ENCODE peak calls at places on chromosomes 4 and X, in eight cellular contexts. I is MCF 10A, D is choroid plexus epithelial cell, C is uterus, L is glutamatergic neuron, G is AG09319, J is left ventricle myocardium inferior, R is mesothelial cell of epicardium. P is an unnamed sample.

GRCh38 chrX:55767100-55767499 is 49.6 kb downstream of the RRAGB start:
- DNase-seq in C (no peak), G (no peak), L (no peak), I (peak), J (no peak), D (peak), R (no peak), P (no peak)

GRCh38 chrX:100408643-100409315 is 1.3 kb downstream of the PCDH19 start:
- DNase-seq in I (no peak), G (no peak), J (no peak), R (no peak), D (no peak), C (no peak), L (no peak), P (no peak)

GRCh38 chr4:80365928-80366327 is 30.4 kb downstream of the CFAP299 start:
- DNase-seq in C (no peak), L (peak), D (peak), G (peak), I (peak), J (no peak), R (no peak), P (no peak)

GRCh38 chrX:11105080-11105479 is 6.1 kb upstream of the HCCS start:
- DNase-seq in J (no peak), D (peak), R (no peak), L (no peak), I (peak), C (no peak), G (no peak), P (no peak)

GRCh38 chr4:84159767-84160166 is 339.3 kb downstream of the NKX6-1 start:
- DNase-seq in C (no peak), L (peak), G (no peak), I (peak), J (no peak), R (no peak), D (peak), P (no peak)

GRCh38 chr4:104743141-104743748 is 248.6 kb upstream of the CXXC4 start:
- DNase-seq in C (no peak), D (no peak), L (no peak), R (no peak), I (no peak), G (no peak), J (no peak), P (no peak)

GRCh38 chrX:74492720-74493201 is 71.5 kb downstream of the SLC16A2 start:
- DNase-seq in R (no peak), D (no peak), J (no peak), C (no peak), I (peak), L (peak), G (no peak), P (no peak)

GRCh38 chrX:40077176-40077575 is 20.6 kb downstream of the BCOR start:
- DNase-seq in G (no peak), D (no peak), C (no peak), L (no peak), J (no peak), I (no peak), R (no peak), P (no peak)

GRCh38 chr4:59341506-59341905 is 1858.6 kb upstream of the ADGRL3 start:
- DNase-seq in L (no peak), I (peak), D (no peak), C (no peak), J (no peak), R (no peak), G (no peak), P (no peak)

GRCh38 chrX:121093011-121093410 is 45.6 kb downstream of the GLUD2 start:
- DNase-seq in I (peak), C (no peak), D (no peak), J (no peak), G (no peak), R (no peak), L (no peak), P (no peak)

GRCh38 chr4:113440366-113440765 is 321.2 kb downstream of the CAMK2D start:
- DNase-seq in J (no peak), D (no peak), L (no peak), I (no peak), C (no peak), R (no peak), G (no peak), P (no peak)

GRCh38 chr4:75633846-75634245 is 3.5 kb upstream of the CDKL2 start:
- DNase-seq in D (peak), C (no peak), G (no peak), J (no peak), R (no peak), L (no peak), I (peak), P (no peak)

GRCh38 chrX:39260965-39261364 is 459.7 kb downstream of the MID1IP1 start:
- DNase-seq in L (no peak), G (no peak), J (no peak), R (no peak), D (peak), I (no peak), C (no peak), P (no peak)

GRCh38 chrX:139776614-139777013 is 68.6 kb upstream of the MCF2 start:
- DNase-seq in D (peak), C (no peak), I (no peak), G (no peak), J (no peak), L (no peak), R (no peak), P (no peak)

GRCh38 chr4:4320951-4321714 is 31.1 kb downstream of the ZBTB49 start:
- DNase-seq in C (no peak), L (no peak), D (no peak), G (no peak), J (no peak), R (no peak), I (no peak), P (no peak)

GRCh38 chr4:56871357-56871993 is 36.2 kb upstream of the REST start:
- DNase-seq in I (no peak), R (no peak), J (no peak), C (no peak), L (no peak), G (peak), D (peak), P (peak)

GRCh38 chr4:4356106-4357041 is 30.5 kb upstream of the NSG1 start:
- DNase-seq in C (peak), I (no peak), R (no peak), J (no peak), D (no peak), L (no peak), G (no peak), P (no peak)

GRCh38 chrX:149631293-149632165 is at the start of gene TMEM185A:
- DNase-seq in J (peak), I (peak), R (no peak), L (peak), C (peak), D (peak), G (no peak), P (peak)

GRCh38 chr4:46459308-46459707 is 69.4 kb upstream of the GABRA2 start:
- DNase-seq in D (no peak), G (no peak), C (no peak), I (no peak), L (no peak), R (no peak), J (no peak), P (no peak)

GRCh38 chrX:154805696-154806091 is 409 bp upstream of the MPP1 start:
- DNase-seq in C (no peak), D (peak), I (peak), R (no peak), L (no peak), G (no peak), J (no peak), P (no peak)

GRCh38 chr4:7135389-7135746 is 57.0 kb upstream of the SORCS2 start:
- DNase-seq in D (peak), R (no peak), J (no peak), G (no peak), I (no peak), L (no peak), C (no peak), P (no peak)

GRCh38 chrX:129876734-129877395 is 29.1 kb upstream of the UTP14A start:
- DNase-seq in R (no peak), J (no peak), G (peak), I (no peak), C (no peak), L (no peak), D (peak), P (no peak)

GRCh38 chr4:85741421-85741820 is 266.5 kb downstream of the ARHGAP24 start:
- DNase-seq in I (no peak), L (no peak), C (no peak), J (no peak), G (no peak), D (no peak), R (no peak), P (no peak)

GRCh38 chr4:99047710-99048109 is 40.9 kb downstream of the ADH5 start:
- DNase-seq in J (no peak), I (no peak), G (no peak), D (no peak), R (no peak), L (no peak), C (no peak), P (no peak)
- TF ChIP-seq CTCF in J (peak), I (no peak), G (no peak), D (peak), R (no peak), L (no peak), C (no peak), P (peak)

GRCh38 chr4:17469931-17470674 is 41.8 kb downstream of the QDPR start:
- DNase-seq in C (no peak), L (no peak), J (no peak), G (no peak), I (no peak), D (peak), R (no peak), P (no peak)

GRCh38 chr4:17463606-17464005 is 48.3 kb downstream of the QDPR start:
- DNase-seq in G (no peak), L (no peak), R (no peak), I (no peak), C (no peak), J (no peak), D (no peak), P (no peak)

GRCh38 chr4:17468638-17469221 is 43.2 kb downstream of the QDPR start:
- DNase-seq in I (peak), G (peak), J (peak), D (peak), C (no peak), L (peak), R (no peak), P (no peak)
- TF ChIP-seq CTCF in I (peak), G (peak), J (peak), D (peak), C (peak), L (peak), R (peak), P (no peak)

DNA sequence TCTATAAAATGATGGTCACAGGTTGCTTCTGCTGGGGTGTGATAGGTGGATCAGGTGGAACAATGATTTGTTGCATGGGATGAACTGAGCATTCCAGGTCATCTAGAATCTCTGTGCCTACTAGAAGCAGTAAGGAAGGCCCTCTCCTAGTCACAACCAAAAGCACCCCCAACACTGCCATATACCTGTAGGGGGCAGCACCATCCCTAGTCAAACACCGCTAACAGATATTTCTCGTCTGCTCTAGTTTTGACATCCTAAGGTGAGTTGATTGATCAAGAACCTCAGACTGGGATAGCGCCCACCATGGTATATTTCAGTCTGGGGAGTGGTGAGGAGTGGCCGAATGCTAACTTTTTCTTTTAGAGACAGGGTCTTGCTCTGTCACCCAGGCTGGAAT is 160.2 kb downstream of the NHS start:
- DNase-seq in D (peak), I (peak), C (no peak), J (no peak), L (no peak), R (no peak), G (no peak), P (peak)
- TF ChIP-seq CTCF in D (peak), I (peak), C (no peak), J (peak), L (no peak), R (peak), G (peak), P (peak)

GRCh38 chrX:155938132-155938531 is 57.0 kb downstream of the VAMP7 start:
- DNase-seq in G (no peak), I (no peak), D (no peak), C (no peak), R (no peak), L (no peak), J (no peak), P (no peak)
- TF ChIP-seq CTCF in G (no peak), I (no peak), D (no peak), C (no peak), R (no peak), L (no peak), J (no peak), P (no peak)

GRCh38 chr4:121192500-121192899 is 28.4 kb upstream of the TNIP3 start:
- DNase-seq in D (peak), R (no peak), G (peak), J (no peak), I (peak), C (no peak), L (no peak), P (no peak)
- TF ChIP-seq CTCF in D (peak), R (peak), G (peak), J (peak), I (peak), C (peak), L (peak), P (peak)

DNA sequence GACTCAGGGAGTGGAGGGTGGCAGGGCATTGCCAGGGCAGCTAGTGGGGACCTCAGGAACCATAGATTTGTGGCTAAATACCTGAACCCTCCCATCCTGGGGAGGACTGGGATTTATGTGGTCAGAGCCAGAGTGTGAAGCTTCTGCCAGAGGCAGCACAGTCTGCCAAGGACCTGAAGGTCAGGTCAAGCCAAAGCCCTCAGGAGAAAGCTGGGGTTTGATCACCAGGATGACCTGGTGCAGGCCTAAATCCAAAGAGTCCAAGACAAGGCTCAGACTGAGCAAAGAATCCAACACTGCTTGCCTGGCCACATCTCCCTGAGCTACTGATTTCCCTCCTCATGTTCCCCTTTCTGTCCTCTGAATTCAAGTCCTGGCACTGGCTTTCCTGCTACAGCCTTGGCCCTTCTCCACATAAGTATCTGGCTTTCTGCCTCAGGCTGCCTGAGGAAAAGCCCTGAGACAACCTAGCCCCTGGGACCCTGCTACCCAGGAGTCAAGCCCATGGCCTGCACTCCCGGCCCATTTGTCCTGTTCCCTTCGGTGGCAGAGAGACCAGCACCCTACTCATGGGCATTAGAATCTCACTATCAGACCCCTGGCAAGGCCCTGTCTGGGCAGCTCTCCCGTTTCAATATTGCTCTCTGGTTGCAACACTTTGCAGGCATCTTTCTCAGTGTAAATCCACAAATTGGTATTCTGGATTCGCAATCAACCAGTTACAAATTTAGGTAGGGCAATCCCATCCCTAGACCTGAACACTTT is 39.3 kb upstream of the SLC25A43 start:
- DNase-seq in I (no peak), L (no peak), D (no peak), G (no peak), R (no peak), C (no peak), J (no peak), P (no peak)
- TF ChIP-seq CTCF in I (no peak), L (no peak), D (no peak), G (no peak), R (no peak), C (no peak), J (no peak), P (no peak)

GRCh38 chr4:148998719-148999118 is 556.5 kb upstream of the NR3C2 start:
- DNase-seq in D (peak), L (peak), R (no peak), G (no peak), I (peak), C (no peak), J (no peak), P (no peak)
- TF ChIP-seq CTCF in D (peak), L (peak), R (no peak), G (peak), I (peak), C (no peak), J (peak), P (no peak)

GRCh38 chrX:38172596-38172995 is 48.1 kb downstream of the SRPX start:
- DNase-seq in R (no peak), C (no peak), J (no peak), G (no peak), D (no peak), I (peak), L (peak), P (no peak)

GRCh38 chrX:38170556-38170955 is 50.1 kb downstream of the SRPX start:
- DNase-seq in C (no peak), L (no peak), R (no peak), D (no peak), J (no peak), I (no peak), G (no peak), P (no peak)

GRCh38 chrX:38175140-38175539 is 45.5 kb downstream of the SRPX start:
- DNase-seq in D (peak), G (no peak), C (no peak), L (peak), R (no peak), I (peak), J (no peak), P (no peak)
- TF ChIP-seq CTCF in D (peak), G (peak), C (peak), L (peak), R (no peak), I (peak), J (peak), P (peak)

GRCh38 chr4:10225096-10225495 is 108.5 kb upstream of the WDR1 start:
- DNase-seq in D (no peak), G (no peak), R (no peak), J (no peak), I (no peak), L (no peak), C (no peak), P (no peak)

GRCh38 chr4:10232114-10232513 is 115.5 kb upstream of the WDR1 start:
- DNase-seq in J (no peak), L (no peak), I (no peak), G (no peak), C (no peak), R (no peak), D (no peak), P (no peak)

GRCh38 chr4:10223782-10224181 is 107.2 kb upstream of the WDR1 start:
- DNase-seq in I (no peak), C (no peak), R (no peak), D (no peak), J (no peak), L (no peak), G (no peak), P (no peak)

DNA sequence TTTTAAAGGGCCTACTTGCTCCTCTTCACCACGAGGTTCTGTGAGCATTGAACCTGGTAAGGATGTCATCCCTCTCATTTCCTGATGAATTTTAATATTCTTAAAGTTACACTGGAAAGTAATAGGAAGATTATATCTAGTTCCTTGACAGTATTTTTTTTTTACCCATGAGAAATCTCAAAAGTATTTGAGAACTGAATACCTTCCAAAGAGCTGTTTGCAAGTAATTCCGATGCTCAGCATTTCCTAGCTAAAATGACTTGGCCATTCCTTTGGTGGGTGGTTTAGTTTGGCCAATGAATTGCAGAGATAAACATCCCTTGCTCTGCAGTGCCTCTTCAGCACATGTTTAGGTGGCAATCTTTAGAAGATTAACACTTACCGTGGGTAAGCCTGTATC is 110.2 kb upstream of the WDR1 start:
- DNase-seq in J (no peak), L (no peak), R (no peak), D (peak), I (no peak), C (no peak), G (peak), P (no peak)
- TF ChIP-seq CTCF in J (no peak), L (no peak), R (no peak), D (no peak), I (no peak), C (no peak), G (no peak), P (no peak)

GRCh38 chr4:147933779-147934178 is 201.9 kb downstream of the ARHGAP10 start:
- DNase-seq in D (no peak), I (no peak), L (no peak), C (no peak), J (no peak), G (no peak), R (no peak), P (no peak)

GRCh38 chr4:147928400-147928799 is 196.5 kb downstream of the ARHGAP10 start:
- DNase-seq in L (no peak), G (no peak), D (peak), R (no peak), I (peak), C (no peak), J (no peak), P (no peak)

GRCh38 chr4:147938481-147938880 is 206.6 kb downstream of the ARHGAP10 start:
- DNase-seq in C (no peak), G (no peak), D (peak), R (no peak), L (no peak), I (no peak), J (no peak), P (no peak)

GRCh38 chr4:147927377-147928137 is 195.7 kb downstream of the ARHGAP10 start:
- DNase-seq in C (no peak), R (no peak), D (peak), G (no peak), L (no peak), I (peak), J (peak), P (no peak)

DNA sequence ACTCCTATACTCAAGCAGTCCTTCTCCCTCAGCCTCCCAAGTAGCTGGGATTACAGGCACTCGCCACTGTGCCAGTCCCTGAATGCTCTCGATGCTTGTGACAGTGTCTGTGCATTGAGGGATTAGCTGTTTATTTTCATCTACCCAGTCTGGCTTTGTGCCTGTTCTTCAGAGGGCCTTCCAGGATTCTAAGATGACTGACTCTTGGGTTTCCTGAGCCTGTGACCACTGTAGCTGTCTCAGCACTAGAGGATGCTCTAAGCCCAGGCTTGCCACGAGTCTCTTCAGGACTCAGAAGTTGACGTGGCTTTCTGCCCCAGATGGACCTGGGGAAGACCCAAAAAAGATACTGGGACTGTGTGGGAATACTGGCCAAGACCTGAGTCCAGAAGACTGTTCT is 201.4 kb downstream of the ARHGAP10 start:
- DNase-seq in D (peak), R (no peak), G (no peak), C (no peak), J (no peak), I (no peak), L (no peak), P (no peak)
- TF ChIP-seq CTCF in D (peak), R (no peak), G (peak), C (no peak), J (peak), I (no peak), L (no peak), P (no peak)